ENCODE peak calls at places on chromosomes 2 and 18, in eight cellular contexts. I is endothelial cell, A is ovary, K is Calu3, D is A673, L is brain microvascular endothelial cell, E is breast epithelium, J is left lung. C is an unnamed sample.

GRCh38 chr2:26477126-26477910 is 606 bp downstream of the OTOF start:
- DNase-seq in K (no peak), D (no peak), E (no peak), A (no peak), L (no peak), J (no peak), I (no peak), C (no peak)

GRCh38 chr2:5938566-5938896 is 246.3 kb downstream of the SOX11 start:
- DNase-seq in J (no peak), A (no peak), K (no peak), E (no peak), I (no peak), D (no peak), L (no peak), C (no peak)

GRCh38 chr2:68411397-68412126 is 46.5 kb downstream of the PLEK start:
- DNase-seq in L (no peak), A (no peak), E (no peak), I (no peak), D (no peak), J (no peak), K (no peak), C (no peak)

GRCh38 chr2:20568501-20569463 is 82.1 kb downstream of the HS1BP3 start:
- DNase-seq in J (no peak), E (peak), A (no peak), L (peak), K (peak), D (no peak), I (no peak), C (no peak)

GRCh38 chr2:118490323-118490722 is 357.1 kb downstream of the EN1 start:
- DNase-seq in D (no peak), I (no peak), L (no peak), A (no peak), J (no peak), E (no peak), K (no peak), C (no peak)

GRCh38 chr2:71618327-71619113 is 165.2 kb downstream of the DYSF start:
- DNase-seq in D (peak), E (peak), K (peak), L (peak), I (peak), A (no peak), J (peak), C (peak)

GRCh38 chr2:102792538-102793208 is 30.8 kb downstream of the TMEM182 start:
- DNase-seq in A (no peak), K (no peak), J (no peak), E (no peak), I (no peak), D (no peak), L (no peak), C (no peak)

GRCh38 chr2:215751200-215751910 is 262.0 kb downstream of the MREG start:
- DNase-seq in L (peak), A (no peak), D (no peak), I (no peak), K (no peak), E (no peak), J (no peak), C (peak)

GRCh38 chr18:59842947-59843346 is 56.8 kb upstream of the PMAIP1 start:
- DNase-seq in E (no peak), L (no peak), I (no peak), D (no peak), A (no peak), K (no peak), J (no peak), C (peak)

GRCh38 chr2:108967757-108968156 is 21.3 kb downstream of the EDAR start:
- DNase-seq in K (no peak), D (no peak), A (no peak), E (no peak), L (no peak), J (no peak), I (no peak), C (no peak)

GRCh38 chr2:46241344-46241743 is 55.9 kb upstream of the EPAS1 start:
- DNase-seq in D (no peak), L (no peak), K (no peak), J (no peak), E (no peak), A (no peak), I (no peak), C (peak)

GRCh38 chr2:189474526-189474925 is 33.3 kb downstream of the WDR75 start:
- DNase-seq in D (no peak), J (no peak), A (no peak), E (no peak), L (no peak), I (no peak), K (no peak), C (no peak)

GRCh38 chr18:26540041-26540628 is 8.2 kb downstream of the KCTD1 start:
- DNase-seq in I (no peak), J (no peak), E (no peak), D (no peak), K (no peak), L (no peak), A (no peak), C (peak)

GRCh38 chr2:11406492-11407381 is 59.2 kb downstream of the E2F6 start:
- DNase-seq in L (peak), I (no peak), E (no peak), K (no peak), A (peak), D (peak), J (no peak), C (no peak)

GRCh38 chr2:157596992-157597681 is 31.5 kb downstream of the ACVR1C start:
- DNase-seq in K (peak), E (no peak), J (no peak), L (peak), A (no peak), D (peak), I (peak), C (no peak)

GRCh38 chr2:178880257-178880656 is 73.0 kb upstream of the TTN start:
- DNase-seq in L (no peak), D (no peak), E (no peak), A (no peak), I (no peak), K (no peak), J (no peak), C (no peak)

GRCh38 chr2:200373973-200374416 is 67.5 kb downstream of the SPATS2L start:
- DNase-seq in E (no peak), I (no peak), K (no peak), J (no peak), D (no peak), A (no peak), L (no peak), C (peak)

GRCh38 chr18:36185157-36185556 is 2.1 kb upstream of the MOCOS start:
- DNase-seq in A (no peak), I (no peak), D (no peak), L (no peak), E (no peak), K (no peak), J (no peak), C (no peak)

GRCh38 chr2:168798076-168798887 is 4.2 kb upstream of the NOSTRIN start:
- DNase-seq in I (peak), E (no peak), D (peak), K (no peak), J (no peak), A (no peak), L (peak), C (no peak)

GRCh38 chr2:98634406-98635092 is 26.2 kb downstream of the UNC50 start:
- DNase-seq in D (peak), I (peak), A (no peak), J (no peak), K (peak), L (peak), E (no peak), C (peak)

GRCh38 chr2:88250402-88250801 is 80.3 kb downstream of the THNSL2 start:
- DNase-seq in A (no peak), D (no peak), E (no peak), J (no peak), I (no peak), L (no peak), K (no peak), C (no peak)

GRCh38 chr2:113376935-113377445 is 60.5 kb upstream of the ZNG1B start:
- DNase-seq in E (no peak), A (no peak), I (no peak), L (no peak), D (no peak), K (no peak), J (no peak), C (no peak)

GRCh38 chr18:23627325-23627724 is 35.4 kb downstream of the ANKRD29 start:
- DNase-seq in A (no peak), I (no peak), E (no peak), D (peak), L (peak), J (peak), K (peak), C (peak)

GRCh38 chr2:74867841-74868658 is 34.1 kb downstream of the HK2 start:
- DNase-seq in K (no peak), A (peak), J (no peak), E (no peak), L (peak), D (no peak), I (no peak), C (peak)

DNA sequence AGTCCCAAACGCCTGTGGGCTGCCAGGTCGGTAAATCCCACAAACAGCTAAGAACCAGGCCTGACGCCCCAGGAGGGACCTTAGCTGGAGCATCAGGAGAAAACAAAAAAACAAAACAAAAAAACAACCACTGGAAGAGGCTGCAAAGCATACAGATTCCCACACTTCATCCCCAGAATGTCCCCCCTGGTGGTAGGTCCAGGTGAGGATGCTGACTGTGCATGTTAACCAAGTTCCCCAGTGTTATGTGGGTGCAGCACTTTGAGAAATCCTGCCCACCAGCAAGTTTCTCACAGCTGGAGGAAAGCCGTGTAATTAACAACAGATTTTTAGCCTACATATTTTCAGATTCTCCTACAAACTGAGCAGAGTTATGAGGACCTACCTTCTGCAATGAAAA is 15.1 kb downstream of the ST3GAL5 start:
- DNase-seq in D (peak), E (no peak), J (no peak), I (no peak), A (no peak), K (peak), L (no peak), C (no peak)
- TF ChIP-seq CTCF in D (peak), E (no peak), J (no peak), I (peak), A (no peak), K (no peak), L (peak), C (no peak)

GRCh38 chr2:204234248-204234647 is 297.7 kb downstream of the ICOS start:
- DNase-seq in K (no peak), A (no peak), I (no peak), E (no peak), J (no peak), D (no peak), L (no peak), C (no peak)

GRCh38 chr2:204240961-204241360 is 304.3 kb upstream of the PARD3B start:
- DNase-seq in E (no peak), J (no peak), D (no peak), I (no peak), L (no peak), A (no peak), K (no peak), C (no peak)

GRCh38 chr2:204234879-204235278 is 298.3 kb downstream of the ICOS start:
- DNase-seq in D (peak), K (no peak), A (no peak), E (no peak), L (peak), J (no peak), I (no peak), C (no peak)

DNA sequence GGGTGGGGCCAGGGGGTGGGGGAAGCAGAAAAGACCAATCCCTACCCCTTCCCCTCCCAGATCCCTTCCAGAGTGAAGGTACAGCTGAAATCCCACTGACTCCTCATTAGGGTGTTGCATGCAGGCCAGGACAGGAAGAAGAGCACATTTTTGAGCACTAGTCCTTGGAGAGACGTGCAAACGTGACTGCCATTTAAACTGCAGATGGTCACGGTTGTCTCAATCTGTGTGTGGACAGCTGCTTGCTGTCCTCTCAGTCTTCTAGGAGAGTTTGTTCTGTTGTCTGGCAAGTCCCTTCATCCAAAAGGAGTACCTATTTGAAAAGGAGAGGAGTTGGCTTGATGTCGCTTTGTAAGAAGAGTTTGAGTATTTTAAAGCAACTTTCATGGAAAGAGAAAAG is 303.2 kb downstream of the ICOS start:
- DNase-seq in I (no peak), J (no peak), E (no peak), K (no peak), D (no peak), A (no peak), L (no peak), C (no peak)
- TF ChIP-seq CTCF in I (no peak), J (no peak), E (no peak), K (no peak), D (no peak), A (no peak), L (no peak), C (no peak)

GRCh38 chr2:229445013-229445412 is 173.9 kb upstream of the PID1 start:
- DNase-seq in L (peak), D (no peak), I (no peak), K (peak), J (peak), A (peak), E (peak), C (peak)
- TF ChIP-seq CTCF in L (peak), D (no peak), I (no peak), K (no peak), J (no peak), A (peak), E (no peak), C (no peak)

GRCh38 chr2:13546131-13546530 is 829.4 kb downstream of the TRIB2 start:
- DNase-seq in J (no peak), E (no peak), D (no peak), I (no peak), L (no peak), K (no peak), A (no peak), C (no peak)
- TF ChIP-seq CTCF in J (no peak), E (no peak), D (no peak), I (no peak), L (no peak), K (no peak), A (no peak), C (no peak)

GRCh38 chr2:121044412-121044811 is 240.6 kb downstream of the TFCP2L1 start:
- DNase-seq in E (no peak), J (no peak), A (no peak), L (no peak), I (no peak), D (no peak), K (no peak), C (peak)
- TF ChIP-seq CTCF in E (no peak), J (no peak), A (no peak), L (peak), I (no peak), D (peak), K (peak), C (no peak)

GRCh38 chr2:218072002-218072401 is 2.9 kb downstream of the RUFY4 start:
- DNase-seq in J (no peak), D (no peak), K (no peak), A (no peak), E (no peak), L (no peak), I (no peak), C (no peak)

GRCh38 chr2:218073185-218073584 is 4.1 kb downstream of the RUFY4 start:
- DNase-seq in A (no peak), I (no peak), L (no peak), J (no peak), E (no peak), D (no peak), K (no peak), C (no peak)

GRCh38 chr2:218075975-218076811 is 7.1 kb downstream of the RUFY4 start:
- DNase-seq in J (no peak), A (no peak), I (no peak), E (no peak), D (no peak), K (no peak), L (no peak), C (no peak)

GRCh38 chr2:218072478-218073024 is 3.5 kb downstream of the RUFY4 start:
- DNase-seq in K (no peak), J (no peak), A (no peak), E (no peak), I (no peak), D (no peak), L (no peak), C (no peak)

DNA sequence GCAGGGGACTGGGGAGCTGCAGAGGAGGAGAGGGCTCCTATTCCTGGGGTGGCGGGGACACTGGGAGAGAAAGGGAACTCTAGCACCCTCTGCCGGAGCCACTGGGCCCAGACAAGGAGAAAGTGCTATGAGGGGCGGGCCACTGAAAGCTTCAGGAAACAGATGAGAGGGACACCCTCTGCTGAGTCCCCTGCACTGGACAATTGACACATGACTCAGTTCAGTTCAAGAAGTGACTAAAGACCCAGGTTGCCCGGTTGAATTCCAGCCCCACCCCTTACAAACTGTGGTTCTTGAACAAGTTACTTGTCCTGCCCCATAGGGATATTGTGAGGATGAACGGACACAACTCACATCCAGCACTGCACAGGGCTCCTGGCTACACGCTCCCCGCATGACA is 5.0 kb downstream of the RUFY4 start:
- DNase-seq in E (no peak), L (peak), D (peak), I (peak), J (no peak), A (no peak), K (peak), C (peak)
- TF ChIP-seq CTCF in E (no peak), L (peak), D (peak), I (peak), J (peak), A (no peak), K (peak), C (peak)